ENCODE peak calls at places on chromosomes 5 and 9, in six cellular contexts. M is choroid plexus epithelial cell, Z is heart right ventricle, T is GM23248, N is adipocyte, F is transverse colon. U is an unnamed sample.

GRCh38 chr5:9617739-9618504 is 12.2 kb downstream of the TAS2R1 start:
- DNase-seq in N (no peak), F (no peak), Z (no peak), M (no peak), T (no peak), U (peak)

GRCh38 chr5:52981507-52981906 is 7.6 kb upstream of the ITGA2 start:
- DNase-seq in F (no peak), Z (no peak), T (no peak), N (no peak), M (no peak), U (no peak)

GRCh38 chr5:160507181-160507811 is 85.6 kb downstream of the PTTG1 start:
- DNase-seq in Z (no peak), F (no peak), M (peak), N (peak), T (peak), U (peak)

GRCh38 chr5:383066-383465 is 59.9 kb upstream of the EXOC3 start:
- DNase-seq in Z (no peak), N (no peak), T (no peak), M (no peak), F (no peak), U (no peak)

GRCh38 chr5:59079622-59080620 is 497.0 kb downstream of the RAB3C start:
- DNase-seq in T (peak), Z (no peak), M (peak), N (peak), F (no peak), U (peak)

GRCh38 chr9:680106-680505 is 161.4 kb upstream of the DMRT1 start:
- DNase-seq in N (no peak), Z (no peak), M (no peak), T (no peak), F (no peak), U (no peak)

GRCh38 chr9:95852059-95853032 is 23.1 kb upstream of the ERCC6L2 start:
- DNase-seq in M (no peak), Z (no peak), T (peak), F (no peak), N (peak), U (peak)

GRCh38 chr5:1325870-1326546 is 18.9 kb downstream of the CLPTM1L start:
- DNase-seq in Z (no peak), N (no peak), M (peak), F (no peak), T (peak), U (no peak)

GRCh38 chr9:117720555-117720954 is 16.4 kb downstream of the TLR4 start:
- DNase-seq in Z (peak), N (peak), F (peak), T (peak), M (peak), U (no peak)

GRCh38 chr9:103991698-103992097 is 102.4 kb upstream of the SMC2 start:
- DNase-seq in N (peak), T (no peak), Z (no peak), M (peak), F (no peak), U (no peak)

DNA sequence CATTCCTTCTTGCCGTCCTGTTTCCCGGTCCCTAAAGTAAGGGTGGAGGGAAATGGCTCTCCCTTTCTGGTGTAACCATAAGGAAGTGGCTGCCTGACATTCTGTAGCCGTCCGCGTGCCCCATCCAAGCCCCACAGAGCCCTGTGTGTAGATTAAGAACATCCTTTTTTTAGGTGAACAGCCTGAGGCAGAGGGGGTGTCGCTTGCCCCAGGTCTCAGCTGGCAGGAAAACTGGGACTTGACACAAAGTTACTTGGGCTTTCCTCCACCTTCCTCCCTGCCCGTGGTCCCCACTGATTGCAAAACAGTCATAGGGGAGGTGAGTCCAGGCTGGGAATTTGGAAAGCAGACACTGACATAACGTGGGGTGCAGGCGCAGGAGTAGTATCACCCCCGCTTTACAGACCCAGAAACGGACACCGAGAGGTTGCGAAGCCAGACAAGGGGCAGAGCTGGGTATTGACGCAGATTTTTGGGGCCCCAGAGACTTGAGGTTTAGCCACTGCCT is 22.8 kb downstream of the C9orf50 start:
- DNase-seq in T (no peak), N (peak), F (no peak), Z (no peak), M (no peak), U (no peak)
- H3K4me3 ChIP-seq in T (no peak), N (peak), F (no peak), Z (no peak), M (no peak), U (no peak)

DNA sequence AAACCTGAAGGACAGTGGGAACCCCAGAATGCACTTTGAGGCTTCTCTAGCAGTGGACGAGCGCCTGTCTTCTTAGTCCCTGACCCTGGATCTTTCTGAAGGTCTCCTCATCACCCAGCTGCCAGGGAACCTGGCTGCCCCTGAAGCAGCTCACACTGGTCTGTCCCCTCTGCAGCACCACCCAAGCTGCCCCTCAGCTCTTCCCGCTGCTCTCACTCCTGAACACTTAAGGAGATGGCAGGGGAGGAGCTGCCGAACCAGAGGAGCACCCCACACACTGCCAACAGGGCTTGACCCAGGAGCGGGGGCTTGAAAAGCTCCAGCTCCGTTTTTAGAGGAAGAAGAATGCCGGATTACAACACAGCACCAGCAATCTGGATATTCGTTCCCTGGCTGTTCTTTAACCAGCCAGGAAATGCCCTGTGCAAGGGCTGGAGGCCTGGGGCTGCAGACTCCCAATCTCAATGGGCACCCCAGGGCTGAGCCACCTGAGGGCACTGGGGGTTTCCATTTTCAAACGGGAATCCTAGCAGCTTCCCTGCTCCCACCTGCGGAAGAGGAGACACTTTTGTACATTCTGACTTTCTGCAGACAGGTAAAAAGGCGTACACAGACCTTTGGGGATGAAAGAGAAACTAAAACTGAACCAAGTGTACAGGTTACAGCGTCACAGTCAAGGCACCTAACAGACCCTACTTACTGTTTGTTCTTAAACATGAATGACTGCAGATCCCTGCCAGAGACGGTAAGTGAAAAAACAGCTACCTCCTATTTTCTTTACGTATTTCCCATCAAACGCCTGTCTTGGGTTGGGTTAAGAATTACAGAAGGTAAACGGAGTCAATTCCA is 36.3 kb downstream of the GOLM1 start:
- DNase-seq in M (no peak), N (no peak), T (no peak), Z (no peak), F (no peak), U (no peak)
- H3K4me3 ChIP-seq in M (no peak), N (no peak), T (no peak), Z (no peak), F (no peak), U (no peak)

DNA sequence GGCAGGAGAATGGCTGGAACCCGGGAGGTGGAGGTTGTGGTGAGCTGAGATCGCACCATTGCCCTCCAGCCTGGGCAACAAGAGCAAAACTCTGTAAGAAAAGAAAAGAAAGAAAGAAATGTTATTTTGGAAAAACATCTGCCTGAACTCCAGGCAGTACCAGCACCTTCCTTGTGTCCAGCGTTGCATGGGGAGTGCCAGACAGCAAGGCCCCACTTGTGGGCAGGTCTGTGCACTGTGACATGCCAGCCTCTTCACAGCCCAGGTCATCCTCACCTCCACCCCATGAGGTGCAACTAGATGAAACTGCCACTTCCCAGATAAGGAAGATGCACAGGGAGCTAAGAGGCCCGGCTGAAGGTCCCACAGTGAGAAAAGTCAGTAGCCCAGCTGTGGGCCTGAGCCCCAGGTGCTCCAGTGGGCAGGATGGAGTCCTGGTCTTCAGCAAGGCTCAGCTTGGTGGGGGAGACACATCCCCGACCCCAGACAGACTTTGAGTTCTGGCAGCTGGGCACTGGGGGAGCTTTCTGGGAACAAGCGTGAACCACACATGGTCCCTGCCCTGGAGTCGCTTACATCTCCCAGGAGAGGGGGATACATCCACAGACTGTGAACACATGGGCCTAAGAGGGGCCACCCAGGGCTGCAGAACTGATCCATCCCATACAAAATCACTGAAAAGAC is 146.9 kb upstream of the IER5L start:
- DNase-seq in M (no peak), F (no peak), N (no peak), Z (no peak), T (no peak), U (no peak)
- H3K4me3 ChIP-seq in M (no peak), F (no peak), N (no peak), Z (no peak), T (no peak), U (no peak)

DNA sequence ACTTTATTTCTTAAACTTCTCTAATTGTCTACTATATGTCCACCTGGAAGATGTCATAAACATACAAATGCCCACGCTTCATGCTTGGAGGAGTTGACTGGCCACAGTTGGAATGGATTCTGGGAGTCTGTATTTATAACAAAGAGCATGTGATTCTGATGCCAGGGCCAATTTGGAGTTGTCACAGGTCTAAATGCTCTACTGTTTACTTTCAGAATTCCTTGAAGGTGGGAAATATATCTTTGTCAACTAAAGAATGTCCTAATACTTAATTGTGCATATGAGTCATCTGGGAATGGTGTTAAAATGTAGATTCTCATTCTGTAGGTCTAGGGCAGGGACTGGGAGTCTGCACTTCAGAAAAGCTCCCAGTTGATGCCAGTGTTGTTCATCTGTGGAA is 196.1 kb downstream of the ANXA1 start:
- DNase-seq in F (no peak), T (no peak), N (no peak), Z (no peak), M (no peak), U (no peak)
- H3K4me3 ChIP-seq in F (no peak), T (no peak), N (no peak), Z (no peak), M (no peak), U (no peak)

DNA sequence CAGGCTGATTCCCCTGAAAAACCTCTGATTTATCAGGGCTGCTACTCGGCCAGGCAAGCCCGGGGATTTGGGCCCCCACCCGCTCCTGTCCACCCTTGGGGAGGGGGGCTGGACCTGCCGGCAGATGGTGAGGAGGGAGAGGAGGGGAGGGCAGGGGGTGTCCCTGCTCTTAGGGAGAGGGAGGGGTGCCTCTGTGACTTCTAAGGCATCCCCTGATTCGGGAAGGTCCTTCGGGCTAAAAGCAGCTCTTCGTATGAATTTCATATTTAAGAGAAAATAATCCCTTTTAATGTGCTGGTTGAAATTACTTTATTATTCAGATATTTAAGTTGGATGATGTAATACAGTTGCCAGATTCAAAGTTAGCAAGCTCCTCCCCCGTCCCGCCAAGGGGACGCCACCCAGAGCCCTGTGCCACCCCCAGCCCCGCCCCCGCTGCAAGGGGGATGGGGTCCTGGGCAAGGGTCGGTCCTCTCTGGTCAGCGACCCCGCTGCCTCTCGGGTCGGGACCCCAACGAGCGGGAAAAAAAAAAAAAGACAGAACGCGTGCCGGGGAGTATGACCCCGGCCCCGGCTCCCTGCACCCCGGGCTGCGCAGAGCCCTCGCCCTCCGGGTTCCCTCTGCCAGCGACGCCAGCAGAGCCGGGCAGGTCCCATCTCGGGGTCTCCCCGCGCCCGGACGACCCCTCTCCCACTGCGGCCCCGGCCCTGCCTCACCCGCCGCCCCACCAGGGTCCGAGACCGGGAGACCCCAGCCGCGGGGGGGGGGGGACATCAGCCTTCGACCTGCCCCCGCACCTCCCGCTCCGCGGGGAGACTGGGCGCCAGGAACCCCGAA is 12.4 kb downstream of the LHX3 start:
- DNase-seq in N (peak), F (no peak), M (no peak), Z (no peak), T (peak), U (no peak)
- H3K4me3 ChIP-seq in N (no peak), F (no peak), M (no peak), Z (no peak), T (no peak), U (no peak)

GRCh38 chr9:121818841-121819430 is 167.5 kb downstream of the DAB2IP start:
- DNase-seq in F (no peak), M (no peak), Z (no peak), N (no peak), T (no peak), U (no peak)

GRCh38 chr9:121819511-121820231 is 168.2 kb downstream of the DAB2IP start:
- DNase-seq in Z (no peak), N (peak), T (peak), M (peak), F (no peak), U (no peak)

GRCh38 chr9:121821326-121821725 is 169.9 kb downstream of the DAB2IP start:
- DNase-seq in F (no peak), N (no peak), Z (no peak), M (no peak), T (no peak), U (no peak)

GRCh38 chr9:121822093-121823085 is 171.0 kb downstream of the DAB2IP start:
- DNase-seq in M (no peak), Z (no peak), F (no peak), N (no peak), T (no peak), U (no peak)

DNA sequence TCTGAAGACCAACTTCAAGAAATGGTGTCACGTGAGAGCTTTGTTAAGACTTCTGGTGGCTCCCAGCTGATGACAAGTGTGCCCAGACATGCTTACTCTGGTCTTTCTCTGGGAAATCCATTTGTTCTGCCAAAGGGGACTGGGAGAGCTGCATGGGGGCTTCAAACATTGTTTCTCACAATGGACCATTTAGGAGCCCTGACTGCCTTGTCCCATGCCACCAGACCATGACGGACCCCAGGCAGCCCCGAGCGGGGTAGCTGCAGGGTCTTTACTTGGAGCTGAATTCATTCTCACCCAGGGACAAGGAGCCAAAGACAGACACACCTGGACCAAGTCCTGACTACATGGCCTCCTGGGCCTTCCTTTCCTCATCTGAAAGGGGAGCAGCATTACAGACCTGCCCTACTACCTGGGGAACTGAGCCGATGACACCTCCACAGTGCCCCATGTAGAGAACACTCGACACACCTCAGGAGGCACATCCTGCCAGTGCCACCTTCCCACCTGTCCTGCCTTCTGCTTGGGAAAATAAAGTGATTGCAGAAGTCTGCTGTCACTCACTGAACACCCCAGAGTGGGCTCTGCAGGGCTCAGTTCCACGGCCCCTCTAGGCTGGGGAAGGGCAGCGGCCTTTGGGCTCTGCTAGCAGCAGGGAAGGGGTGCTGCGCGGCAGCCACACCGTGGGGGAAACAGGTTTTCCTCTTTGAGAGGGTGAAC is 169.0 kb downstream of the DAB2IP start:
- DNase-seq in N (no peak), T (no peak), M (no peak), Z (no peak), F (no peak), U (no peak)
- H3K4me3 ChIP-seq in N (no peak), T (no peak), M (no peak), Z (no peak), F (no peak), U (no peak)

GRCh38 chr9:21994526-21994995 is at the start of gene CDKN2B-AS1:
- DNase-seq in N (peak), Z (peak), M (peak), F (peak), T (peak), U (peak)

GRCh38 chr9:21994996-21995651 is 533 bp downstream of the CDKN2B-AS1 start:
- DNase-seq in Z (peak), F (peak), M (peak), T (peak), N (peak), U (peak)

GRCh38 chr9:21996438-21996837 is 1.8 kb downstream of the CDKN2B-AS1 start:
- DNase-seq in T (no peak), N (no peak), F (no peak), M (peak), Z (no peak), U (no peak)

GRCh38 chr9:21996858-21997257 is 2.3 kb downstream of the CDKN2B-AS1 start:
- DNase-seq in Z (no peak), T (no peak), M (peak), F (no peak), N (no peak), U (no peak)

DNA sequence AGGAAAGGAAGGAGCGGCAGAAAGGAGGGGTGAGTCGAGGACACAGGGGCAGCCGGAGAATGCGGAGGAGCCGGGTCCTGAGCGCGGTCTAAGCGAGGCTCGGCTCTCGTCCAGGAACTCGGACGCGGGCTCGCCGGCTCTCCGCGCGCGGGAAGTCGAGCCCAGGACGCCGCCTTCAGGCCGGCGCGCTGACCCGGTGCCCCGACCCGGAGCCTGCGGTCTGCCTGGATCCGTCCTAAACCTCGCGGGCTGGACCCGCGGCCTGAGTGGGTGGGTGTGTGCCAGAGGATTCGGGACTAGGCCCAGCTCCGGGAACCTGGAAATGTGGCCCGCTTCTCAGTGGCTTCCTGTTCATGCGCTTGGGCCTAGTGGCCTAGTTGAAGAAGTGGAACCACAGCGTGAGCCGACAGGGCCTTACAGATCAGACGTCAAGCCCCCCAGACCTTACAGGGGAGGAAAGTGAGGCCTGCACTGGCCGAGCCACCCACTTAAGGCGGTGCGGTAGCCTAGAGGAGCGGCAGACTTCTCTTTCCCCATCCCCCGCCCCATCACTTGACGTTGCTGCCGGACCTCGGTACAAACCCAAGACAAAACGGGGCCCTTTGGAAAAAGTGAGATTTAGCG is 1.2 kb downstream of the CDKN2B-AS1 start:
- DNase-seq in T (peak), F (peak), N (peak), Z (peak), M (peak), U (peak)
- H3K4me3 ChIP-seq in T (peak), F (peak), N (peak), Z (peak), M (peak), U (peak)

DNA sequence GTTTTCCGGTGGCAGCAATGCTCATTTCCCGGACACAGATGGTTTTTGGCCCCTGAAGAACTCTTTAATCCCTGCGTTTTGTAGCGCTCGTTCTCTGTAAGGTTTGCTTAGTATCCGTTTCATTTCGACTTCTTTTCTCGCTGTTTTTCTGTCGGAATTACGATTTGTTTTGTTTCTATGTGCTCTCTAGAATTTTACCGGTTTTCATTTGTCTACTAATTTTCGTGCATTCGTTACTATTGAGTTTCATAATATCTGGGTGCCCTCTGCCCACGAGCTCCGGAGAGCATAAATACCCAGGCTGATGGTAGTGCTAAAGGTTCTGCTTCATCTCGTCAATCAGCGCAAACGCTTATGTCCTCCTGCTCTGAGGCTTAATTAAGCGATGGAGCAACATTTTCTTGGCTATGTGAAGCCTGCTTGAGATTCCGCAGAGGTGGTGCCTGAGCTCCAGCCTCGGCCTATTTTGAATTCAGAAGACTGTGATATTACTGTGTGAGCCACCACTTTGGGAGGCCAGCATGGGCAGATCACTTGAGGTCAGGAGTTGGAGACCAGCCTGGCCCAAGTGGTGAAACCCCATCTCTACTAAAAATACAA is 44.9 kb downstream of the ANXA2R start:
- DNase-seq in M (peak), Z (no peak), N (peak), T (peak), F (no peak), U (peak)
- H3K4me3 ChIP-seq in M (peak), Z (peak), N (peak), T (peak), F (no peak), U (peak)

U was measured in fibroblast of pulmonary artery.